ENCODE peak calls at places on chromosome 1, in nine cellular contexts. One of them, this sample, is unnamed.
A peak's percentile ranks its signal among the peaks of the same experiment; 100 is the strongest.

GRCh38 chr1:151701515-151701914 is 15.1 kb downstream of the CELF3 start:
- DNase-seq in cardiac fibroblast: no peak
- DNase-seq in fibroblast of mammary gland: no peak
- DNase-seq in lung: no peak
- DNase-seq in PC-3: no peak
- DNase-seq in GM23248: no peak
- DNase-seq in IMR-90: no peak
- DNase-seq in transverse colon: no peak
- DNase-seq in stomach: no peak
- DNase-seq in this sample: no peak

GRCh38 chr1:20493839-20494608 is 8.0 kb upstream of the CAMK2N1 start:
- DNase-seq in cardiac fibroblast: peak; percentile 94
- DNase-seq in fibroblast of mammary gland: peak; percentile 95
- DNase-seq in lung: peak; percentile 89
- DNase-seq in PC-3: peak; percentile 97
- DNase-seq in GM23248: peak; percentile 93
- DNase-seq in IMR-90: peak; percentile 88
- DNase-seq in transverse colon: peak; percentile 93
- DNase-seq in stomach: peak; percentile 89
- DNase-seq in this sample: peak; percentile 88

GRCh38 chr1:198118136-198118535 is 38.7 kb upstream of the NEK7 start:
- DNase-seq in cardiac fibroblast: peak; percentile 96
- DNase-seq in fibroblast of mammary gland: peak; percentile 98
- DNase-seq in lung: peak; percentile 30
- DNase-seq in PC-3: peak; percentile 6
- DNase-seq in GM23248: peak; percentile 98
- DNase-seq in IMR-90: peak; percentile 99
- DNase-seq in transverse colon: peak; percentile 9
- DNase-seq in stomach: no peak
- DNase-seq in this sample: no peak

GRCh38 chr1:36257375-36257767 is 33.1 kb downstream of the THRAP3 start:
- DNase-seq in cardiac fibroblast: no peak
- DNase-seq in fibroblast of mammary gland: no peak
- DNase-seq in lung: no peak
- DNase-seq in PC-3: peak; percentile 78
- DNase-seq in GM23248: peak; percentile 31
- DNase-seq in IMR-90: no peak
- DNase-seq in transverse colon: no peak
- DNase-seq in stomach: no peak
- DNase-seq in this sample: no peak

GRCh38 chr1:201361652-201362504 is 15.6 kb downstream of the TNNT2 start:
- DNase-seq in cardiac fibroblast: peak; percentile 54
- DNase-seq in fibroblast of mammary gland: peak; percentile 37
- DNase-seq in lung: no peak
- DNase-seq in PC-3: peak; percentile 93
- DNase-seq in GM23248: peak; percentile 68
- DNase-seq in IMR-90: peak; percentile 28
- DNase-seq in transverse colon: peak; percentile 27
- DNase-seq in stomach: no peak
- DNase-seq in this sample: peak; percentile 3

GRCh38 chr1:39877231-39877778 is 6.0 kb downstream of the TRIT1 start:
- DNase-seq in cardiac fibroblast: no peak
- DNase-seq in fibroblast of mammary gland: no peak
- DNase-seq in lung: no peak
- DNase-seq in PC-3: no peak
- DNase-seq in GM23248: no peak
- DNase-seq in IMR-90: no peak
- DNase-seq in transverse colon: no peak
- DNase-seq in stomach: no peak
- DNase-seq in this sample: no peak

GRCh38 chr1:37633950-37634553 is 640 bp downstream of the RSPO1 start:
- DNase-seq in cardiac fibroblast: no peak
- DNase-seq in fibroblast of mammary gland: no peak
- DNase-seq in lung: no peak
- DNase-seq in PC-3: no peak
- DNase-seq in GM23248: no peak
- DNase-seq in IMR-90: no peak
- DNase-seq in transverse colon: no peak
- DNase-seq in stomach: no peak
- DNase-seq in this sample: no peak

GRCh38 chr1:2614145-2614544 is 18.7 kb downstream of the MMEL1 start:
- DNase-seq in cardiac fibroblast: no peak
- DNase-seq in fibroblast of mammary gland: no peak
- DNase-seq in lung: no peak
- DNase-seq in PC-3: no peak
- DNase-seq in GM23248: no peak
- DNase-seq in IMR-90: no peak
- DNase-seq in transverse colon: no peak
- DNase-seq in stomach: no peak
- DNase-seq in this sample: no peak

GRCh38 chr1:195908121-195908520 is 700.1 kb downstream of the KCNT2 start:
- DNase-seq in cardiac fibroblast: peak; percentile 57
- DNase-seq in fibroblast of mammary gland: peak; percentile 5
- DNase-seq in lung: no peak
- DNase-seq in PC-3: peak; percentile 4
- DNase-seq in GM23248: peak; percentile 68
- DNase-seq in IMR-90: peak; percentile 63
- DNase-seq in transverse colon: no peak
- DNase-seq in stomach: no peak
- DNase-seq in this sample: no peak

GRCh38 chr1:216186816-216187215 is 236.4 kb downstream of the USH2A start:
- DNase-seq in cardiac fibroblast: peak; percentile 9
- DNase-seq in fibroblast of mammary gland: peak; percentile 4
- DNase-seq in lung: no peak
- DNase-seq in PC-3: peak; percentile 40
- DNase-seq in GM23248: no peak
- DNase-seq in IMR-90: peak; percentile 41
- DNase-seq in transverse colon: no peak
- DNase-seq in stomach: no peak
- DNase-seq in this sample: no peak

GRCh38 chr1:204258213-204259115 is 44.7 kb upstream of the GOLT1A start:
- DNase-seq in cardiac fibroblast: peak; percentile 54
- DNase-seq in fibroblast of mammary gland: peak; percentile 57
- DNase-seq in lung: peak; percentile 56
- DNase-seq in PC-3: peak; percentile 78
- DNase-seq in GM23248: peak; percentile 78
- DNase-seq in IMR-90: peak; percentile 63
- DNase-seq in transverse colon: peak; percentile 57
- DNase-seq in stomach: peak; percentile 67
- DNase-seq in this sample: peak; percentile 43

GRCh38 chr1:222061711-222062359 is 319.9 kb upstream of the DUSP10 start:
- DNase-seq in cardiac fibroblast: no peak
- DNase-seq in fibroblast of mammary gland: peak; percentile 11
- DNase-seq in lung: no peak
- DNase-seq in PC-3: no peak
- DNase-seq in GM23248: no peak
- DNase-seq in IMR-90: no peak
- DNase-seq in transverse colon: no peak
- DNase-seq in stomach: no peak
- DNase-seq in this sample: no peak

GRCh38 chr1:156754219-156754618 is 2.7 kb upstream of the HDGF start:
- DNase-seq in cardiac fibroblast: no peak
- DNase-seq in fibroblast of mammary gland: no peak
- DNase-seq in lung: no peak
- DNase-seq in PC-3: no peak
- DNase-seq in GM23248: no peak
- DNase-seq in IMR-90: no peak
- DNase-seq in transverse colon: no peak
- DNase-seq in stomach: no peak
- DNase-seq in this sample: no peak

DNA sequence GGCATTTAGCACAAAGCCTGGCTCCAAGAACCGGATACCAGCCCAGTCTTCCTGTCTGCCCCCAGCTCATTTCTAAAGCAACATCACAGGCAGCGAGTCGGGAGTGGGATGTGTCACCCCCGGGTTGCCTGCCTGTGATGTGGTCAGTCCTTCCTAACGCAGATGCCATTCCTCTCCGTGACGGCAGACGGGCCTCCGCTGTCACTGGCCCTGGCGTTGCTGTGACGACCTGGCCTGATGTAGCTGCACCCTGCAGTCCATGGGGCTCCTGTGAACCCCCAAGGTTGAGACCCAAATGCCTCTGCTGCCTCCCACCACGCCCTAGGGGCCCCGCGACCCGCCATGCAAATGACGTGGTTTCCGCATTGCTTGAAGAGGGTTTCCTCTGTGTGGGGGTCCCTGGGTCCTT is 12.3 kb downstream of the TNFRSF1B start:
- DNase-seq in cardiac fibroblast: no peak
- DNase-seq in fibroblast of mammary gland: no peak
- DNase-seq in lung: no peak
- DNase-seq in PC-3: no peak
- DNase-seq in GM23248: no peak
- DNase-seq in IMR-90: peak; percentile 88
- DNase-seq in transverse colon: peak; percentile 41
- DNase-seq in stomach: no peak
- DNase-seq in this sample: no peak
- H3K4me3 ChIP-seq in cardiac fibroblast: no peak overlapping the region
- H3K4me3 ChIP-seq in fibroblast of mammary gland: no peak overlapping the region
- H3K4me3 ChIP-seq in lung: no peak overlapping the region
- H3K4me3 ChIP-seq in PC-3: no peak overlapping the region
- H3K4me3 ChIP-seq in GM23248: no peak overlapping the region
- H3K4me3 ChIP-seq in IMR-90: no peak overlapping the region
- H3K4me3 ChIP-seq in transverse colon: no peak overlapping the region
- H3K4me3 ChIP-seq in stomach: no peak overlapping the region
- H3K4me3 ChIP-seq in this sample: no peak overlapping the region

GRCh38 chr1:223229756-223230155 is 86.7 kb upstream of the TLR5 start:
- DNase-seq in cardiac fibroblast: no peak
- DNase-seq in fibroblast of mammary gland: no peak
- DNase-seq in lung: no peak
- DNase-seq in PC-3: peak; percentile 17
- DNase-seq in GM23248: no peak
- DNase-seq in IMR-90: no peak
- DNase-seq in transverse colon: no peak
- DNase-seq in stomach: no peak
- DNase-seq in this sample: no peak

GRCh38 chr1:223231011-223231572 is 88.0 kb upstream of the TLR5 start:
- DNase-seq in cardiac fibroblast: no peak
- DNase-seq in fibroblast of mammary gland: no peak
- DNase-seq in lung: no peak
- DNase-seq in PC-3: no peak
- DNase-seq in GM23248: no peak
- DNase-seq in IMR-90: no peak
- DNase-seq in transverse colon: no peak
- DNase-seq in stomach: no peak
- DNase-seq in this sample: no peak

GRCh38 chr1:223231581-223231980 is 88.5 kb upstream of the TLR5 start:
- DNase-seq in cardiac fibroblast: no peak
- DNase-seq in fibroblast of mammary gland: no peak
- DNase-seq in lung: no peak
- DNase-seq in PC-3: no peak
- DNase-seq in GM23248: no peak
- DNase-seq in IMR-90: no peak
- DNase-seq in transverse colon: no peak
- DNase-seq in stomach: no peak
- DNase-seq in this sample: no peak

GRCh38 chr1:223228931-223229528 is 86.0 kb upstream of the TLR5 start:
- DNase-seq in cardiac fibroblast: no peak
- DNase-seq in fibroblast of mammary gland: no peak
- DNase-seq in lung: no peak
- DNase-seq in PC-3: no peak
- DNase-seq in GM23248: no peak
- DNase-seq in IMR-90: no peak
- DNase-seq in transverse colon: no peak
- DNase-seq in stomach: no peak
- DNase-seq in this sample: no peak

DNA sequence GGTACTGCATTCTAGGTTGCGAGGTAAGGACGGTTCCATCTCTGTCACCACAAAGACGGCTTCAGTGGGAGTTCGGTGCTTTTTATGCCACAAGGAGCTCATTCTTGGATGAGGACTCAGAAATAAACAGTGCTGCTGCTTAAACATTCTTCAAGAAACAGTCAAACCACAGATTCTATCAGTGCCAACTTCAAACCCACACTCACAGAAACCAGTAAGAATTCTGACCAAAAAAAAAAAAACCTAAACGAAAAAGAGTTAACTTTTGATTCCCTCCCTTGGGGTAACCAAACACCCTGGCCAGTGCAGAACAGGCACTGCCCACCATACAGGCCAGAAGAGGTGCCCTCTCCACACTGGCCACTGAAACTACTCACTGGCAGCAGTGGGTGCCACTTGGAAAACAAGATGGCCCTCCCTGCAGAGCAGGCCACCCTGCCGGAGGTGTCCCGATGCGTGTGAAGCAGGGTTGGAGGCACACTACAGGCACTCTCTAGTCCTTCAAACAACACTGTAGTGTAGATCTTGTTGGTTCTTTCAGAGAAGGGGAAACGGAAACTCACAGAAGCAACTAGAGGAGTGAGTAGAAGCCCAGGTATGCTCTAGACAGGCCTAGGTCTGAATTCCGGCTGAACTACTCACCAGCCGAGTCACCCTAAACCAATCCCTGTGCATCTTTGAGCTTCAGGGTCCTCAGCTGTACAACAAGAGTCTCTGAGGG is 87.3 kb upstream of the TLR5 start:
- DNase-seq in cardiac fibroblast: peak; percentile 71
- DNase-seq in fibroblast of mammary gland: peak; percentile 76
- DNase-seq in lung: no peak
- DNase-seq in PC-3: peak; percentile 90
- DNase-seq in GM23248: peak; percentile 91
- DNase-seq in IMR-90: peak; percentile 93
- DNase-seq in transverse colon: no peak
- DNase-seq in stomach: no peak
- DNase-seq in this sample: no peak
- H3K4me3 ChIP-seq in cardiac fibroblast: no peak overlapping the region
- H3K4me3 ChIP-seq in fibroblast of mammary gland: no peak overlapping the region
- H3K4me3 ChIP-seq in lung: no peak overlapping the region
- H3K4me3 ChIP-seq in PC-3: peak overlapping the region; percentile 39
- H3K4me3 ChIP-seq in GM23248: peak overlapping the region; percentile 71
- H3K4me3 ChIP-seq in IMR-90: peak overlapping the region; percentile 13
- H3K4me3 ChIP-seq in transverse colon: no peak overlapping the region
- H3K4me3 ChIP-seq in stomach: no peak overlapping the region
- H3K4me3 ChIP-seq in this sample: no peak overlapping the region

GRCh38 chr1:101238041-101238515 is 1.3 kb downstream of the S1PR1 start:
- DNase-seq in cardiac fibroblast: no peak
- DNase-seq in fibroblast of mammary gland: no peak
- DNase-seq in lung: no peak
- DNase-seq in PC-3: no peak
- DNase-seq in GM23248: peak; percentile 50
- DNase-seq in IMR-90: no peak
- DNase-seq in transverse colon: no peak
- DNase-seq in stomach: no peak
- DNase-seq in this sample: no peak
- H3K4me3 ChIP-seq in cardiac fibroblast: peak overlapping the region; percentile 73
- H3K4me3 ChIP-seq in fibroblast of mammary gland: peak overlapping the region; percentile 38
- H3K4me3 ChIP-seq in lung: peak overlapping the region; percentile 55
- H3K4me3 ChIP-seq in PC-3: peak overlapping the region; percentile 62
- H3K4me3 ChIP-seq in GM23248: peak overlapping the region; percentile 88
- H3K4me3 ChIP-seq in IMR-90: peak overlapping the region; percentile 54
- H3K4me3 ChIP-seq in transverse colon: no peak overlapping the region
- H3K4me3 ChIP-seq in stomach: peak overlapping the region; percentile 56
- H3K4me3 ChIP-seq in this sample: no peak overlapping the region

DNA sequence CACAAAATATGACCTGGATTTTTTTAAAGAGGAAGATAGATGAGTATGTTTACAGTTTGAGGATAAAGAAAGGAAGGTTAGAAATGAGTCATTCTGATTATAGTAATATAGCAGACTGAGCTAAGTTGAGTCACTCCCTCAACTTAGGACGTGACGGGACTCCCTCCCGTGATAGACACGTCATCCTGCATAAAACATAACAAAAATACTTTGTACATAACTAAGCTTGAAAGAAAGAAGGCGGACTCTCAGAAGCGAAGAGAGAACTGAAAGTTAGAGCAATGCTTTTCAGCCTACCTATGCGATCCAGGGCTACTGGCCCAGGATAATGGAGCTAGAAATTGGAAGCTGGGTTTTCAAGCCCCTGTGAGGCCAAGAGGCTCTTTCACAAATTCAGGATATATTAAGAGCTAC is 53.0 kb upstream of the DESI2 start:
- DNase-seq in cardiac fibroblast: peak; percentile 97
- DNase-seq in fibroblast of mammary gland: peak; percentile 98
- DNase-seq in lung: no peak
- DNase-seq in PC-3: peak; percentile 98
- DNase-seq in GM23248: peak; percentile 98
- DNase-seq in IMR-90: peak; percentile 98
- DNase-seq in transverse colon: peak; percentile 12
- DNase-seq in stomach: peak; percentile 37
- DNase-seq in this sample: no peak
- H3K4me3 ChIP-seq in cardiac fibroblast: peak overlapping the region; percentile 48
- H3K4me3 ChIP-seq in fibroblast of mammary gland: peak overlapping the region; percentile 36
- H3K4me3 ChIP-seq in lung: no peak overlapping the region
- H3K4me3 ChIP-seq in PC-3: peak overlapping the region; percentile 65
- H3K4me3 ChIP-seq in GM23248: peak overlapping the region; percentile 71
- H3K4me3 ChIP-seq in IMR-90: peak overlapping the region; percentile 60
- H3K4me3 ChIP-seq in transverse colon: no peak overlapping the region
- H3K4me3 ChIP-seq in stomach: no peak overlapping the region
- H3K4me3 ChIP-seq in this sample: no peak overlapping the region

This sample was measured in HL-60.